ENCODE peak calls at places on chromosome X, in five cellular contexts. D is caudate nucleus, T is NCI-H526, Z is GM10248, C is tibial artery. P is an unnamed sample.

GRCh38 chrX:63784902-63785692 is at the start of gene ARHGEF9:
- DNase-seq in D (no peak), T (peak), Z (no peak), C (peak), P (no peak)

GRCh38 chrX:67893931-67894330 is 350.1 kb downstream of the AR start:
- DNase-seq in D (no peak), T (no peak), Z (no peak), C (no peak), P (no peak)

GRCh38 chrX:114451397-114451796 is 132.5 kb upstream of the HTR2C start:
- DNase-seq in D (no peak), T (no peak), Z (no peak), C (no peak), P (no peak)

GRCh38 chrX:27981349-27981748 is at the start of gene DCAF8L1:
- DNase-seq in D (no peak), T (no peak), Z (no peak), C (no peak), P (no peak)

GRCh38 chrX:94256396-94256795 is 582.4 kb downstream of the FAM133A start:
- DNase-seq in D (no peak), T (no peak), Z (no peak), C (no peak), P (no peak)

GRCh38 chrX:130263016-130263415 is 5.7 kb downstream of the ZNF280C start:
- DNase-seq in D (no peak), T (no peak), Z (no peak), C (no peak), P (no peak)

GRCh38 chrX:4397471-4397870 is 684.0 kb upstream of the PRKX start:
- DNase-seq in D (no peak), T (no peak), Z (no peak), C (no peak), P (no peak)

GRCh38 chrX:19616959-19617358 is 101.7 kb upstream of the MAP3K15 start:
- DNase-seq in D (no peak), T (no peak), Z (no peak), C (no peak), P (no peak)

GRCh38 chrX:48972214-48973164 is 845 bp upstream of the KCND1 start:
- DNase-seq in D (no peak), T (peak), Z (peak), C (peak), P (no peak)

GRCh38 chrX:123807825-123808416 is 51.9 kb upstream of the XIAP start:
- DNase-seq in D (no peak), T (no peak), Z (no peak), C (no peak), P (no peak)

GRCh38 chrX:6693051-6693450 is 158.1 kb upstream of the VCX3A start:
- DNase-seq in D (no peak), T (no peak), Z (no peak), C (no peak), P (no peak)

GRCh38 chrX:39327255-39327654 is 526.0 kb downstream of the MID1IP1 start:
- DNase-seq in D (no peak), T (no peak), Z (no peak), C (no peak), P (no peak)

GRCh38 chrX:63050225-63050624 is 300.9 kb downstream of the SPIN4 start:
- DNase-seq in D (no peak), T (peak), Z (no peak), C (no peak), P (no peak)

GRCh38 chrX:12610079-12610478 is 181.1 kb upstream of the PRPS2 start:
- DNase-seq in D (no peak), T (no peak), Z (no peak), C (no peak), P (no peak)

GRCh38 chrX:151929131-151929530 is 16.4 kb downstream of the MAGEA4 start:
- DNase-seq in D (no peak), T (no peak), Z (no peak), C (no peak), P (no peak)

GRCh38 chrX:51697397-51697796 is 12.9 kb upstream of the CENPVL1 start:
- DNase-seq in D (no peak), T (no peak), Z (no peak), C (no peak), P (no peak)

GRCh38 chrX:133670394-133670793 is 255.1 kb upstream of the GPC4 start:
- DNase-seq in D (no peak), T (peak), Z (peak), C (no peak), P (peak)

GRCh38 chrX:13372203-13372980 is 52.5 kb upstream of the ATXN3L start:
- DNase-seq in D (no peak), T (no peak), Z (no peak), C (no peak), P (no peak)

GRCh38 chrX:38212246-38212645 is 8.4 kb downstream of the SRPX start:
- DNase-seq in D (no peak), T (no peak), Z (no peak), C (no peak), P (no peak)

GRCh38 chrX:1496076-1496475 is 40.9 kb downstream of the P2RY8 start:
- DNase-seq in D (no peak), T (no peak), Z (no peak), C (no peak), P (no peak)

GRCh38 chrX:49155243-49155899 is 7.2 kb upstream of the MAGIX start:
- DNase-seq in D (peak), T (peak), Z (no peak), C (no peak), P (peak)

GRCh38 chrX:8052909-8053308 is 118.2 kb downstream of the VCX2 start:
- DNase-seq in D (no peak), T (no peak), Z (no peak), C (no peak), P (no peak)

GRCh38 chrX:102154900-102155805 is 624 bp downstream of the BEX5 start:
- DNase-seq in D (no peak), T (peak), Z (no peak), C (no peak), P (no peak)

GRCh38 chrX:69113723-69114122 is 51.5 kb downstream of the PJA1 start:
- DNase-seq in D (no peak), T (peak), Z (no peak), C (no peak), P (no peak)

GRCh38 chrX:134026732-134027311 is 41.4 kb upstream of the GPC3 start:
- DNase-seq in D (no peak), T (peak), Z (peak), C (peak), P (no peak)

GRCh38 chrX:42085836-42086235 is 162.5 kb upstream of the CASK start:
- DNase-seq in D (no peak), T (no peak), Z (no peak), C (no peak), P (no peak)

GRCh38 chrX:83186632-83187031 is 321.5 kb upstream of the POU3F4 start:
- DNase-seq in D (no peak), T (no peak), Z (no peak), C (no peak), P (no peak)

GRCh38 chrX:21657318-21658151 is 595 bp downstream of the KLHL34 start:
- DNase-seq in D (peak), T (no peak), Z (no peak), C (no peak), P (no peak)

GRCh38 chrX:129706395-129707072 is 32.2 kb upstream of the XPNPEP2 start:
- DNase-seq in D (peak), T (no peak), Z (no peak), C (peak), P (no peak)